ENCODE peak calls at places on chromosomes 6 and 20, in six cellular contexts. P, A, D, C, K and V are unnamed samples.
A peak's percentile ranks its signal among the peaks of the same experiment; 100 is the strongest.

GRCh38 chr6:43723737-43724295 is 36.2 kb upstream of the MRPS18A start:
- DNase-seq in P (peak; percentile 62), K (peak; percentile 52), C (no peak), D (peak; percentile 81), A (peak; percentile 69), V (no peak)

GRCh38 chr20:57991211-57991841 is 237.1 kb downstream of the ANKRD60 start:
- DNase-seq in C (no peak), A (no peak), K (no peak), P (no peak), D (peak; percentile 11), V (peak; percentile 92)

GRCh38 chr6:45988635-45989034 is 27.0 kb downstream of the CLIC5 start:
- DNase-seq in A (no peak), P (no peak), C (no peak), K (no peak), D (no peak), V (no peak)

GRCh38 chr6:149563928-149564325 is 2.2 kb upstream of the GINM1 start:
- DNase-seq in A (no peak), D (no peak), C (no peak), P (no peak), K (no peak), V (no peak)

GRCh38 chr6:160391419-160392116 is 43.4 kb downstream of the SLC22A3 start:
- DNase-seq in A (no peak), D (peak; percentile 80), C (no peak), P (no peak), K (no peak), V (peak; percentile 79)

GRCh38 chr6:109927052-109927451 is 51.1 kb upstream of the GPR6 start:
- DNase-seq in K (no peak), C (no peak), P (no peak), D (no peak), A (no peak), V (no peak)

GRCh38 chr20:24370249-24370648 is 99.2 kb upstream of the SYNDIG1 start:
- DNase-seq in C (no peak), P (no peak), K (no peak), D (no peak), A (no peak), V (no peak)

GRCh38 chr6:169366177-169366901 is 112.7 kb upstream of the THBS2 start:
- DNase-seq in K (no peak), A (no peak), C (no peak), D (no peak), P (no peak), V (no peak)

GRCh38 chr6:160060221-160060620 is 61.4 kb upstream of the SLC22A1 start:
- DNase-seq in A (no peak), C (no peak), P (no peak), D (no peak), K (no peak), V (no peak)

GRCh38 chr6:97240222-97240621 is 42.8 kb downstream of the MMS22L start:
- DNase-seq in A (no peak), K (no peak), D (peak; percentile 29), C (no peak), P (no peak), V (peak; percentile 5)

GRCh38 chr6:82237013-82237412 is 10.5 kb downstream of the IBTK start:
- DNase-seq in P (no peak), A (no peak), D (peak; percentile 45), C (no peak), K (no peak), V (no peak)

GRCh38 chr6:4125933-4126864 is 9.2 kb downstream of the ECI2 start:
- DNase-seq in C (no peak), A (no peak), P (no peak), D (peak; percentile 89), K (no peak), V (peak; percentile 26)

GRCh38 chr6:13554929-13555333 is 19.5 kb upstream of the SIRT5 start:
- DNase-seq in D (peak; percentile 37), P (no peak), A (no peak), C (peak; percentile 27), K (no peak), V (no peak)

GRCh38 chr6:35280903-35281302 is 16.7 kb upstream of the DEF6 start:
- DNase-seq in D (no peak), A (no peak), P (no peak), C (no peak), K (no peak), V (no peak)

GRCh38 chr6:126600258-126600916 is 260.5 kb downstream of the CENPW start:
- DNase-seq in P (no peak), C (no peak), A (no peak), K (no peak), D (no peak), V (no peak)

GRCh38 chr20:58864346-58864745 is 11.8 kb downstream of the GNAS start:
- DNase-seq in P (no peak), K (no peak), D (no peak), A (no peak), C (no peak), V (no peak)

GRCh38 chr6:165231581-165232276 is 77.7 kb downstream of the C6orf118 start:
- DNase-seq in C (no peak), A (no peak), K (no peak), D (peak; percentile 72), P (no peak), V (peak; percentile 26)

GRCh38 chr6:144647406-144647964 is 362.4 kb downstream of the UTRN start:
- DNase-seq in P (no peak), D (peak; percentile 83), A (no peak), C (no peak), K (no peak), V (no peak)

GRCh38 chr20:41299899-41300298 is 17.6 kb downstream of the ZHX3 start:
- DNase-seq in A (no peak), D (no peak), K (no peak), P (no peak), C (no peak), V (no peak)

GRCh38 chr6:52399511-52400315 is 20.4 kb upstream of the EFHC1 start:
- DNase-seq in P (peak; percentile 53), A (peak; percentile 51), C (no peak), K (no peak), D (peak; percentile 77), V (no peak)

GRCh38 chr6:3260296-3260695 is 1.5 kb downstream of the PSMG4 start:
- DNase-seq in A (no peak), K (no peak), P (no peak), D (no peak), C (no peak), V (no peak)

GRCh38 chr6:75376347-75377024 is 91.9 kb upstream of the TMEM30A start:
- DNase-seq in D (peak; percentile 54), A (no peak), K (no peak), P (no peak), C (no peak), V (no peak)

GRCh38 chr6:29035951-29036350 is 9.0 kb downstream of the OR2W1 start:
- DNase-seq in D (no peak), P (no peak), C (no peak), K (no peak), A (no peak), V (no peak)

GRCh38 chr6:26205161-26205624 is 118.0 kb downstream of the HFE start:
- DNase-seq in D (peak; percentile 95), C (peak; percentile 78), A (peak; percentile 89), K (peak; percentile 54), P (peak; percentile 88), V (no peak)

GRCh38 chr6:41155132-41155805 is 1.1 kb upstream of the TREML1 start:
- DNase-seq in P (no peak), D (no peak), K (no peak), C (no peak), A (no peak), V (no peak)